ENCODE peak calls at places on chromosomes 7 and 10, in nine cellular contexts. T is spleen, R is NB4, Z is ovary, V is gastrocnemius medialis, J is HepG2, L is lower leg skin, F is endothelial cell of umbilical vein, X is A549. G is an unnamed sample.
A peak's percentile ranks its signal among the peaks of the same experiment; 100 is the strongest.

GRCh38 chr10:31034041-31034918 is 2.6 kb upstream of the ZNF438 start:
- DNase-seq in T (no peak), L (no peak), Z (no peak), J (no peak), R (peak; percentile 66), F (peak; percentile 69), X (no peak), V (peak; percentile 33), G (no peak)

GRCh38 chr7:43362652-43363428 is 220.1 kb upstream of the STK17A start:
- DNase-seq in R (peak; percentile 72), L (peak; percentile 19), J (no peak), Z (no peak), T (no peak), X (peak; percentile 12), V (peak; percentile 14), F (peak; percentile 28), G (no peak)

GRCh38 chr10:52621635-52622079 is 150.9 kb downstream of the MBL2 start:
- DNase-seq in V (no peak), L (no peak), Z (no peak), J (no peak), X (no peak), F (peak; percentile 27), T (no peak), R (no peak), G (no peak)

GRCh38 chr10:27433976-27434375 is 70.1 kb upstream of the RAB18 start:
- DNase-seq in T (no peak), F (no peak), X (no peak), Z (no peak), R (no peak), J (no peak), L (no peak), V (no peak), G (no peak)

GRCh38 chr10:88293073-88293472 is 290.0 kb downstream of the RNLS start:
- DNase-seq in F (peak; percentile 52), Z (no peak), J (no peak), T (no peak), L (no peak), R (no peak), V (no peak), X (no peak), G (no peak)

GRCh38 chr7:5699467-5699866 is 82.0 kb downstream of the RNF216 start:
- DNase-seq in J (no peak), F (no peak), L (no peak), V (no peak), Z (no peak), X (no peak), T (no peak), R (no peak), G (no peak)

GRCh38 chr10:100184426-100185219 is 1.2 kb downstream of the ERLIN1 start:
- DNase-seq in X (peak; percentile 23), Z (no peak), L (no peak), T (no peak), F (peak; percentile 38), V (no peak), J (peak; percentile 35), R (peak; percentile 87), G (no peak)

GRCh38 chr7:150465414-150465813 is 15.0 kb downstream of the GIMAP8 start:
- DNase-seq in V (no peak), J (no peak), T (no peak), Z (no peak), X (no peak), F (peak; percentile 27), L (no peak), R (no peak), G (no peak)

GRCh38 chr10:104267721-104268690 is 978 bp upstream of the GSTO2 start:
- DNase-seq in V (no peak), R (peak; percentile 46), Z (no peak), X (no peak), J (no peak), L (no peak), F (no peak), T (peak; percentile 76), G (no peak)

GRCh38 chr10:80472234-80473095 is 18.4 kb downstream of the TSPAN14 start:
- DNase-seq in Z (no peak), R (no peak), F (peak; percentile 57), J (no peak), V (no peak), T (no peak), X (peak; percentile 52), L (no peak), G (no peak)

GRCh38 chr7:94375713-94376112 is 19.0 kb upstream of the COL1A2 start:
- DNase-seq in J (no peak), Z (peak; percentile 46), T (no peak), F (peak; percentile 82), X (no peak), V (no peak), R (no peak), L (no peak), G (no peak)

GRCh38 chr7:96224682-96225081 is 97.2 kb downstream of the SLC25A13 start:
- DNase-seq in V (no peak), J (peak; percentile 16), T (no peak), Z (no peak), X (peak; percentile 14), F (peak; percentile 31), L (no peak), R (peak; percentile 50), G (no peak)

GRCh38 chr7:159046300-159046699 is 98.4 kb downstream of the VIPR2 start:
- DNase-seq in Z (no peak), F (no peak), T (no peak), X (no peak), R (no peak), V (no peak), J (no peak), L (no peak), G (no peak)

GRCh38 chr10:11149499-11149898 is 131.8 kb downstream of the CELF2 start:
- DNase-seq in R (peak; percentile 43), F (no peak), T (no peak), V (no peak), L (no peak), X (no peak), Z (peak; percentile 35), J (no peak), G (no peak)

GRCh38 chr10:71766717-71767419 is 6.5 kb downstream of the VSIR start:
- DNase-seq in Z (peak; percentile 75), F (peak; percentile 54), T (peak; percentile 92), J (peak; percentile 92), R (peak; percentile 33), X (peak; percentile 98), L (peak; percentile 87), V (peak; percentile 76), G (no peak)

GRCh38 chr7:158495780-158496179 is 91.8 kb downstream of the PTPRN2 start:
- DNase-seq in V (no peak), T (peak; percentile 72), J (peak; percentile 14), R (peak; percentile 82), L (no peak), Z (no peak), F (no peak), X (peak; percentile 68), G (no peak)

GRCh38 chr7:139673230-139673629 is 104.6 kb downstream of the HIPK2 start:
- DNase-seq in R (no peak), L (no peak), J (no peak), X (no peak), F (no peak), V (no peak), T (no peak), Z (no peak), G (no peak)

GRCh38 chr7:14403587-14403986 is 414.1 kb upstream of the ETV1 start:
- DNase-seq in T (no peak), F (no peak), R (no peak), L (no peak), V (no peak), J (no peak), Z (no peak), X (no peak), G (no peak)
- TF ChIP-seq POLR2A in T (no peak), F (no peak), R (no peak), L (no peak), V (no peak), J (no peak), Z (no peak), X (no peak), G (no peak)

GRCh38 chr10:35640951-35641429 is 1.1 kb downstream of the FZD8 start:
- DNase-seq in X (peak; percentile 90), F (peak; percentile 76), L (peak; percentile 44), R (no peak), J (peak; percentile 32), V (peak; percentile 51), Z (peak; percentile 55), T (peak; percentile 85), G (peak; percentile 37)

GRCh38 chr10:35641430-35642015 is 573 bp downstream of the FZD8 start:
- DNase-seq in V (no peak), Z (no peak), X (peak; percentile 42), F (no peak), L (no peak), R (no peak), T (no peak), J (no peak), G (no peak)

GRCh38 chr10:35642793-35643114 is 658 bp upstream of the FZD8 start:
- DNase-seq in Z (peak; percentile 15), J (no peak), T (peak; percentile 76), F (no peak), V (no peak), L (no peak), X (no peak), R (no peak), G (no peak)

GRCh38 chr10:35643151-35643975 is 1.3 kb upstream of the FZD8 start:
- DNase-seq in V (peak; percentile 63), F (peak; percentile 79), R (peak; percentile 6), T (peak; percentile 82), J (no peak), X (peak; percentile 28), L (peak; percentile 35), Z (peak; percentile 70), G (peak; percentile 44)

GRCh38 chr10:35642023-35642792 is at the start of gene FZD8:
- DNase-seq in L (peak; percentile 86), V (peak; percentile 89), Z (peak; percentile 87), X (peak; percentile 92), J (peak; percentile 68), F (peak; percentile 95), T (peak; percentile 92), R (peak; percentile 45), G (peak; percentile 89)
- TF ChIP-seq POLR2A in L (no peak), V (peak; percentile 98), Z (peak; percentile 78), X (peak; percentile 98), J (no peak), F (peak; percentile 98), T (peak; percentile 88), R (no peak), G (peak; percentile 93)

GRCh38 chr7:4010923-4011656 is 671.0 kb upstream of the FOXK1 start:
- DNase-seq in V (no peak), F (no peak), Z (no peak), T (peak; percentile 62), J (no peak), X (no peak), L (no peak), R (no peak), G (no peak)
- TF ChIP-seq POLR2A in V (no peak), F (no peak), Z (no peak), T (peak; percentile 36), J (no peak), X (no peak), L (no peak), R (no peak), G (no peak)

GRCh38 chr10:95872158-95872711 is 35.5 kb upstream of the CC2D2B start:
- DNase-seq in X (no peak), L (no peak), T (no peak), V (no peak), J (no peak), R (no peak), Z (no peak), F (no peak), G (no peak)
- TF ChIP-seq POLR2A in X (no peak), L (no peak), T (no peak), V (no peak), J (no peak), R (no peak), Z (no peak), F (no peak), G (no peak)